ENCODE peak calls at places on chromosomes 4 and X, in nine cellular contexts. One of them, this sample, is unnamed. For H3K27me3 and H3K36me3, the result is how much of the 10 kb centered on the place peaks cover.

GRCh38 chr4:169968999-169969398 is 57.2 kb downstream of the MFAP3L start:
- DNase-seq in left ventricle myocardium inferior: no peak
- DNase-seq in heart right ventricle: no peak
- DNase-seq in heart left ventricle: no peak
- DNase-seq in neural progenitor cell: no peak
- DNase-seq in psoas muscle: no peak
- DNase-seq in CD8-positive, alpha-beta T cell: no peak
- DNase-seq in keratinocyte: no peak
- DNase-seq in pancreas: no peak
- DNase-seq in this sample: no peak

GRCh38 chr4:43103048-43103447 is 210.5 kb downstream of the GRXCR1 start:
- DNase-seq in heart right ventricle: no peak
- DNase-seq in pancreas: no peak
- DNase-seq in CD8-positive, alpha-beta T cell: no peak
- DNase-seq in neural progenitor cell: no peak
- DNase-seq in left ventricle myocardium inferior: no peak
- DNase-seq in keratinocyte: no peak
- DNase-seq in psoas muscle: no peak
- DNase-seq in heart left ventricle: no peak
- DNase-seq in this sample: no peak

GRCh38 chr4:76590847-76591281 is 155.8 kb downstream of the SHROOM3 start:
- DNase-seq in heart left ventricle: no peak
- DNase-seq in keratinocyte: no peak
- DNase-seq in heart right ventricle: no peak
- DNase-seq in left ventricle myocardium inferior: no peak
- DNase-seq in psoas muscle: no peak
- DNase-seq in CD8-positive, alpha-beta T cell: no peak
- DNase-seq in neural progenitor cell: no peak
- DNase-seq in pancreas: no peak
- DNase-seq in this sample: no peak

GRCh38 chrX:20487227-20487626 is 220.5 kb upstream of the RPS6KA3 start:
- DNase-seq in neural progenitor cell: no peak
- DNase-seq in left ventricle myocardium inferior: no peak
- DNase-seq in heart left ventricle: no peak
- DNase-seq in heart right ventricle: no peak
- DNase-seq in keratinocyte: peak
- DNase-seq in psoas muscle: no peak
- DNase-seq in CD8-positive, alpha-beta T cell: no peak
- DNase-seq in pancreas: no peak
- DNase-seq in this sample: no peak

GRCh38 chr4:172514011-172514410 is 654.6 kb upstream of the GALNT7 start:
- DNase-seq in heart right ventricle: no peak
- DNase-seq in left ventricle myocardium inferior: no peak
- DNase-seq in heart left ventricle: no peak
- DNase-seq in neural progenitor cell: no peak
- DNase-seq in keratinocyte: no peak
- DNase-seq in CD8-positive, alpha-beta T cell: no peak
- DNase-seq in pancreas: no peak
- DNase-seq in psoas muscle: no peak
- DNase-seq in this sample: no peak

GRCh38 chr4:65653740-65654361 is 16.4 kb downstream of the EPHA5 start:
- DNase-seq in left ventricle myocardium inferior: no peak
- DNase-seq in heart right ventricle: no peak
- DNase-seq in neural progenitor cell: no peak
- DNase-seq in keratinocyte: no peak
- DNase-seq in psoas muscle: no peak
- DNase-seq in pancreas: no peak
- DNase-seq in CD8-positive, alpha-beta T cell: no peak
- DNase-seq in heart left ventricle: no peak
- DNase-seq in this sample: no peak

GRCh38 chr4:47002593-47002992 is 9.2 kb upstream of the GABRA4 start:
- DNase-seq in psoas muscle: no peak
- DNase-seq in heart right ventricle: no peak
- DNase-seq in left ventricle myocardium inferior: no peak
- DNase-seq in keratinocyte: no peak
- DNase-seq in pancreas: no peak
- DNase-seq in heart left ventricle: no peak
- DNase-seq in neural progenitor cell: no peak
- DNase-seq in CD8-positive, alpha-beta T cell: no peak
- DNase-seq in this sample: no peak

GRCh38 chrX:130497531-130497930 is 95.7 kb downstream of the RBMX2 start:
- DNase-seq in keratinocyte: no peak
- DNase-seq in left ventricle myocardium inferior: no peak
- DNase-seq in pancreas: no peak
- DNase-seq in CD8-positive, alpha-beta T cell: no peak
- DNase-seq in heart right ventricle: no peak
- DNase-seq in heart left ventricle: no peak
- DNase-seq in psoas muscle: no peak
- DNase-seq in neural progenitor cell: no peak
- DNase-seq in this sample: no peak

GRCh38 chr4:186012071-186012470 is 56.9 kb upstream of the TLR3 start:
- DNase-seq in neural progenitor cell: no peak
- DNase-seq in heart left ventricle: no peak
- DNase-seq in psoas muscle: no peak
- DNase-seq in keratinocyte: no peak
- DNase-seq in CD8-positive, alpha-beta T cell: no peak
- DNase-seq in pancreas: no peak
- DNase-seq in left ventricle myocardium inferior: no peak
- DNase-seq in heart right ventricle: no peak
- DNase-seq in this sample: no peak

GRCh38 chr4:147078362-147078761 is 132.7 kb upstream of the TTC29 start:
- DNase-seq in heart right ventricle: no peak
- DNase-seq in CD8-positive, alpha-beta T cell: no peak
- DNase-seq in pancreas: no peak
- DNase-seq in keratinocyte: no peak
- DNase-seq in heart left ventricle: no peak
- DNase-seq in psoas muscle: no peak
- DNase-seq in left ventricle myocardium inferior: no peak
- DNase-seq in neural progenitor cell: no peak
- DNase-seq in this sample: no peak

GRCh38 chr4:40842725-40843401 is 93.1 kb downstream of the NSUN7 start:
- DNase-seq in CD8-positive, alpha-beta T cell: no peak
- DNase-seq in neural progenitor cell: peak
- DNase-seq in left ventricle myocardium inferior: no peak
- DNase-seq in heart left ventricle: no peak
- DNase-seq in keratinocyte: no peak
- DNase-seq in pancreas: no peak
- DNase-seq in heart right ventricle: no peak
- DNase-seq in psoas muscle: no peak
- DNase-seq in this sample: no peak

GRCh38 chr4:7187297-7187592 is 5.1 kb upstream of the SORCS2 start:
- DNase-seq in neural progenitor cell: no peak
- DNase-seq in pancreas: no peak
- DNase-seq in CD8-positive, alpha-beta T cell: no peak
- DNase-seq in heart right ventricle: no peak
- DNase-seq in heart left ventricle: no peak
- DNase-seq in psoas muscle: no peak
- DNase-seq in keratinocyte: no peak
- DNase-seq in left ventricle myocardium inferior: no peak
- DNase-seq in this sample: peak
- TF ChIP-seq CTCF in neural progenitor cell: no peak
- TF ChIP-seq CTCF in pancreas: no peak
- TF ChIP-seq CTCF in CD8-positive, alpha-beta T cell: no peak
- TF ChIP-seq CTCF in heart right ventricle: no peak
- TF ChIP-seq CTCF in heart left ventricle: no peak
- TF ChIP-seq CTCF in psoas muscle: no peak
- TF ChIP-seq CTCF in keratinocyte: no peak
- TF ChIP-seq CTCF in left ventricle myocardium inferior: no peak
- TF ChIP-seq CTCF in this sample: no peak

GRCh38 chr4:79163981-79164490 is 161.8 kb downstream of the NAA11 start:
- DNase-seq in heart left ventricle: no peak
- DNase-seq in psoas muscle: no peak
- DNase-seq in keratinocyte: no peak
- DNase-seq in left ventricle myocardium inferior: no peak
- DNase-seq in neural progenitor cell: no peak
- DNase-seq in heart right ventricle: no peak
- DNase-seq in pancreas: no peak
- DNase-seq in CD8-positive, alpha-beta T cell: no peak
- DNase-seq in this sample: no peak

GRCh38 chr4:79164961-79165610 is 160.8 kb downstream of the NAA11 start:
- DNase-seq in neural progenitor cell: no peak
- DNase-seq in heart right ventricle: no peak
- DNase-seq in psoas muscle: no peak
- DNase-seq in CD8-positive, alpha-beta T cell: no peak
- DNase-seq in heart left ventricle: no peak
- DNase-seq in left ventricle myocardium inferior: no peak
- DNase-seq in pancreas: no peak
- DNase-seq in keratinocyte: no peak
- DNase-seq in this sample: no peak

DNA sequence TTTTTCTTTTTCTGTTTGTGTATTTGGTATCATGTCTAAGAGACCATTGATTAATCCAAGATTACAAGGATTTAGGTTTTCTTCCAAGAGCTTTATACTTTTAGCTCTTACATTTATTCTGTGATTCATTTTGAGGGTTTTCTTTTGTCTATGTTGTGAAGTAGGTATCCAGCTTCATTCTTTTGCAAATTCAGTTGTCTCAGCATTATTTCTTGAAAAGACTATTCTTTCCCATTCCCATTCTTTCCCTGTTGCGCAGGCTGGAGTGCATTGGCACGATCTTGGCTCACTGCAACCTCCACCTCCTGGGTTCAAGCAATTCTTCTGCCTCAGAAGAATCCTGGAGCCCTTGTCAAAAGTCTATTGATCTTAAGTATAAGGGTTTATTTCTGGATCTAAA is 164.9 kb downstream of the NAA11 start:
- DNase-seq in pancreas: no peak
- DNase-seq in heart left ventricle: no peak
- DNase-seq in keratinocyte: no peak
- DNase-seq in CD8-positive, alpha-beta T cell: no peak
- DNase-seq in left ventricle myocardium inferior: no peak
- DNase-seq in neural progenitor cell: no peak
- DNase-seq in psoas muscle: no peak
- DNase-seq in heart right ventricle: no peak
- DNase-seq in this sample: no peak
- H3K27me3 ChIP-seq in pancreas: under half
- H3K27me3 ChIP-seq in heart left ventricle: under half
- H3K27me3 ChIP-seq in keratinocyte: under half
- H3K27me3 ChIP-seq in CD8-positive, alpha-beta T cell: under half
- H3K27me3 ChIP-seq in left ventricle myocardium inferior: under half
- H3K27me3 ChIP-seq in neural progenitor cell: under half
- H3K27me3 ChIP-seq in psoas muscle: under half
- H3K27me3 ChIP-seq in heart right ventricle: under half
- H3K27me3 ChIP-seq in this sample: under half

GRCh38 chrX:131779313-131779712 is 235.4 kb downstream of the OR13H1 start:
- DNase-seq in neural progenitor cell: no peak
- DNase-seq in heart right ventricle: no peak
- DNase-seq in keratinocyte: no peak
- DNase-seq in heart left ventricle: no peak
- DNase-seq in left ventricle myocardium inferior: no peak
- DNase-seq in pancreas: no peak
- DNase-seq in psoas muscle: no peak
- DNase-seq in CD8-positive, alpha-beta T cell: no peak
- DNase-seq in this sample: no peak
- H3K36me3 ChIP-seq in neural progenitor cell: under half
- H3K36me3 ChIP-seq in heart right ventricle: under half
- H3K36me3 ChIP-seq in keratinocyte: under half
- H3K36me3 ChIP-seq in heart left ventricle: under half
- H3K36me3 ChIP-seq in left ventricle myocardium inferior: under half
- H3K36me3 ChIP-seq in pancreas: under half
- H3K36me3 ChIP-seq in psoas muscle: under half
- H3K36me3 ChIP-seq in CD8-positive, alpha-beta T cell: under half
- H3K36me3 ChIP-seq in this sample: under half

DNA sequence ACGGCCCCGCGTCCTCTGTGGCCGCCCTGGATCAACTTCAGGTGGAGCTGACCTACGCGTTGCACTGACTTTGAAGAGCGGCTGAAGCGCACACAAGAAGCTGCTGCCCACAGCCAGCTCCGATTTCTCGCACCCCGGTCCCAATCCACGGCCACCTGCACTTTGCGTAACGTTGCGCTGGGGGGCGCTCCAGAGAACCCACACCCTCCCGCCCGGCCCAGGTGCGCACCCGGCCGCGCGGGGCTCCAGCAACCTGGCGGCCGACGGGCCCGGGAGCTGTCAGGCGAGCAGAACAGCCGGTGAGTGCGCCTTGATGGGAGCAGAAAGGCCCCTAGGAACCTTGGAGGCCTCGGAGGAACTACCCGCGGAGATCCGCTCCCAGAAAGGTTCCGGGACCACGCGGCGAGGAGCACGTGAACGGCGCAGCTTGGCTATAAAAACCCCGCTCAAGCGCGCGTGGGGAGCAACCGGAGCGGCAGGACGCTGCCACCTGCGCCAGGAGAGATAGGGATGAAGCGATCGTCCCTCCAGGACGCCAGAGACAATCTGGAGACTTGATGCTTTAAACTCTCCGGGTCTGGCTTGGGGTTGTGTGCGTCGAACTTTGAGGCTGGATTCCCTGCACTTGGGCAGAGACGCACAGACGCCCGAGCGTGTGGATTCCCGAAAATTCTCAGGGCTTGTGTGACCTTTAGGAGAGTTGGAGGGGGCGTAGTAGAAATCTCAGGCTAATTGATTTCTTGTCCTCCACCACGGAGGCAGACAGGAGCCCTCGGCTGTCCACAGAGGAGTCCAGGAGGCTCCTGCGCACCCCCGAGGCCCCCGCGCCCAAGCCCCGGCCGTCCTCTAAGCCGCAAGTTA is 591 bp upstream of the NWD2 start:
- DNase-seq in heart left ventricle: no peak
- DNase-seq in psoas muscle: no peak
- DNase-seq in neural progenitor cell: peak
- DNase-seq in CD8-positive, alpha-beta T cell: no peak
- DNase-seq in heart right ventricle: no peak
- DNase-seq in pancreas: no peak
- DNase-seq in left ventricle myocardium inferior: no peak
- DNase-seq in keratinocyte: no peak
- DNase-seq in this sample: no peak
- TF ChIP-seq CTCF in heart left ventricle: no peak
- TF ChIP-seq CTCF in psoas muscle: no peak
- TF ChIP-seq CTCF in neural progenitor cell: peak
- TF ChIP-seq CTCF in CD8-positive, alpha-beta T cell: no peak
- TF ChIP-seq CTCF in heart right ventricle: no peak
- TF ChIP-seq CTCF in pancreas: no peak
- TF ChIP-seq CTCF in left ventricle myocardium inferior: no peak
- TF ChIP-seq CTCF in keratinocyte: peak
- TF ChIP-seq CTCF in this sample: no peak

This sample was measured in tibial artery.